ENCODE peak calls at places on chromosomes 2 and 18, in four cellular contexts. T, O, S and V are unnamed samples.

GRCh38 chr2:238370482-238371372 is 50.4 kb downstream of the TRAF3IP1 start:
- DNase-seq in T (peak; percentile 48), O (peak; percentile 69), S (no peak), V (peak; percentile 73)

GRCh38 chr2:79929624-79930023 is 374.9 kb downstream of the LRRTM1 start:
- DNase-seq in T (no peak), S (no peak), O (no peak), V (no peak)

GRCh38 chr2:14960686-14961324 is 328.3 kb downstream of the LRATD1 start:
- DNase-seq in T (no peak), S (no peak), O (no peak), V (no peak)

GRCh38 chr2:16031848-16032159 is 91.5 kb downstream of the MYCN start:
- DNase-seq in O (no peak), T (no peak), S (no peak), V (no peak)

GRCh38 chr2:113324684-113325160 is 46.0 kb upstream of the PAX8 start:
- DNase-seq in T (peak; percentile 68), S (peak; percentile 15), O (peak; percentile 88), V (peak; percentile 93)

GRCh38 chr18:75287700-75288099 is 77.1 kb downstream of the TSHZ1 start:
- DNase-seq in T (no peak), S (no peak), O (no peak), V (no peak)

GRCh38 chr18:33128581-33128980 is 311.9 kb downstream of the CCDC178 start:
- DNase-seq in S (no peak), O (no peak), T (no peak), V (no peak)

GRCh38 chr18:46320928-46321855 is 217.0 kb downstream of the HAUS1 start:
- DNase-seq in O (no peak), T (no peak), S (no peak), V (no peak)

GRCh38 chr2:65731476-65731875 is 299.1 kb upstream of the SPRED2 start:
- DNase-seq in S (no peak), T (no peak), O (no peak), V (no peak)

GRCh38 chr18:45521151-45521550 is 94.1 kb upstream of the SLC14A2 start:
- DNase-seq in T (no peak), O (no peak), S (no peak), V (no peak)

GRCh38 chr2:172484253-172484652 is 56.9 kb downstream of the ITGA6 start:
- DNase-seq in S (no peak), O (peak; percentile 20), T (no peak), V (peak; percentile 36)

GRCh38 chr18:57542801-57543427 is 43.6 kb downstream of the FECH start:
- DNase-seq in T (no peak), S (no peak), O (no peak), V (peak; percentile 36)

GRCh38 chr2:4255491-4255890 is 552.1 kb downstream of the DCDC2C start:
- DNase-seq in S (no peak), T (no peak), O (no peak), V (no peak)

GRCh38 chr2:39632871-39633270 is 32.8 kb upstream of the TMEM178A start:
- DNase-seq in O (no peak), T (no peak), S (no peak), V (no peak)

GRCh38 chr2:159938375-159938774 is 124.0 kb downstream of the PLA2R1 start:
- DNase-seq in O (no peak), S (no peak), T (no peak), V (no peak)

DNA sequence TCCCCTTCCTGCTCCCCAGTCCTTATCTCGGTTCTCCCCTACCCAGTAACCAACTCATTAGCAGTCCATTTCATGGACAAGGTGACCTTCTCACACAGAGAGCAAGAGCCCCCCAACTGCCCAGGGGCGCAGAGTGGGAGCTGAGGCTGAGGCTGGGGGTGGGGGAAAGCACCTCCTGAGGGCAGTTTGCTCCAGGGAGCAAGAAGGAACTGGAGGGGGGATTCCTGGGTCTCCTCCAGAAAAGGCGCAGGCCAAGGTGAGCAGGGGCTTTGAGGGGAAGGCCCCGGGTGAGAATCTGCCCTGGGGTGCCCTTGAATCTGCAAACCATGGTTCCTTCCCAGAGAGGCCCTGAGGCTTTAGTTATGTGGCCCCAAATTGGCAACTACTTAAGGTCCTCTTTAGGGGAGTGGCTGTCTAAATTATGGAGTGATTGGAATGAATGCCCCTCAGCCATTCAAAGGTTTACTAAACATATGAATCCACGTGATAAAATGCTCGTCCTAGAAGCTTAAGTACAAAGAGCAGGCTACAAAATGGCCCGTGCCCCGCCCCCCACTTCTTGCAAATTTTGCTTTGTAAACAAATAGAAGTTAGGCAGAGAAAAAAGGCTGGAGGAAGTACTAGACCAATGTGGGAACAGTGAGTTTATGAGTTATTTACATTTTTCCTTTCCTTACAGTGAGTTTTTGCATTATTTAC is 123.5 kb upstream of the HS6ST1 start:
- DNase-seq in T (no peak), O (no peak), S (no peak), V (no peak)
- TF ChIP-seq TEAD4 in T (no peak), O (no peak), S (no peak), V (no peak)

DNA sequence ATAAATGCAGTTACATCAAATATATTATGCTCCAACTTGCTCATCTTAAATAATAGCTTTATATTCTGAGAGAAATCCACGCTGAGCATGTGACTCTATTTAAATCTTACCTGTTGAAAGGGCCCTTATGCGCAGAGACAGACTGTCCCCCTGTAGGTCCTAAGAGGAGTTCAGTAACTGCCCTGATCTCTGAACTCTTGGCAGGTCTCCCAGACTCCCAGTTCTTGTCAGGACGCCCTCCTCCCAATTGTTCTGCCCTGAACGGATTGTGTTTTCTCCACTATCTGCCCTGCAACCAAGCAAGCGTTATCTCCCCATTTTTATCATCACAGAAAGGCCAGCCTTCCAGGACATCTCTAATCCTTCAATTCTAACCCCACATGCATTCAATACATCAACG is 954.6 kb downstream of the TSN start:
- DNase-seq in S (no peak), O (no peak), T (no peak), V (no peak)
- TF ChIP-seq TEAD4 in S (no peak), O (no peak), T (no peak), V (no peak)

DNA sequence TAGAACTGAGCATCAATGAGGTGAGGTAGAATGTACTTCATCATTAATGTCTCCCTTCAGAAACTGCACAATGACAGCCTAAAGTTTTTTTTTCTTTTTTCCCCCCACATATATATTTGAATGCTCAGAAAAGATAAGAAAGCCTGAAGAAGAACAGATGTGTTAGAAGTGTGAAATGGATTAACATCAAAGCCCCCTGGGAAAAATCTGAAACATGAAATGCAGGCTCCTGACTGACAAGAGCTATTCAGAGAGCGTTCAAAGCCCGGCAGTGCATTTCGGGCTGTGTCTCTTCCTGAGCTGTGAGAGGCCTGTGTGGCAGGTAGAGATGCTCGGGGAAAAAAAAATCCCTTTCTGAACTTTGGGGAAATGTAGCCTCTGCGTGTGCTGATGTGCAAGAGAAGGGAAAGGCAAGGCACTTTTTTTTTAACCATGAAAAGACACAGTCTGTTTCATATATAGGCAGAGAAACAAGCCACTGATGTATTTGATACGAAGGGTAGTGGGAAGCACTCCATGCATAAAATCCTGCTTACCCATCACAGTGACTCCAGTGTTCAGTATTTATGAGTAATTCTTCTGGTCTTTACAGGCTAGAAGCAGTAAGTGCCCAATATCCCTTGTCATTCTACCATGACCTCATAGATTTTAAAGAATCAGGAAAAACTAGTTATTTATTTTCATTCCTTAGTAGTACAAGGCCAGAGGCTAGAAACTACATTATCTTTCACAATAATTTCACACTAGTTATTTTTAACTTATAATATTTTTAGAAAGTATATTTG is 1574.2 kb upstream of the PIK3C3 start:
- DNase-seq in S (no peak), O (no peak), T (no peak), V (peak; percentile 22)
- TF ChIP-seq TEAD4 in S (no peak), O (no peak), T (no peak), V (no peak)

GRCh38 chr2:239781461-239781860 is 243.7 kb downstream of the NDUFA10 start:
- DNase-seq in O (no peak), S (no peak), T (no peak), V (no peak)
- TF ChIP-seq TEAD4 in O (no peak), S (no peak), T (no peak), V (no peak)

DNA sequence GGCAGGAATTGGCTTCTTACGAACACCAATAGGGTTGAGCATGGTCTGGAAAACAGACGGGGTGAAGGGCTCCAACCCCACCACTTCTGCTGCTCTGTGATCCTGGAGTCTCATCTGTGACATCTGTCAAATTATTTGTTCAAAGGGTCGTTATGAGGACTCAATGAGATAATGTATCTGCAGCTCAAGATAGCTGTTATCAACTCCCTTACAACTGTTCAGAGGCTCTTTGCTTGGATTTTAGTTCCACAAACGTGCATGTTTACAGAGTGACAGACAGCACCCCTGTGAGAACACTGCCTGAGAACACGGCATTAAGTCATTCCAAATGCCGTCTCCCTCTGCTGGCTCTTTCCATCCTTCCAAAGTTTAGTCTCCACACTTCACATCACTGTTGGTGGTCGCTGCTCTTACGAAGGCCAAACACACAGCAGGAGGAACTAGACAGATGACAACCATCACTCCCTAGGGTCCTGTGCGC is 220.5 kb downstream of the ANAPC1 start:
- DNase-seq in S (no peak), T (no peak), O (peak; percentile 37), V (no peak)
- TF ChIP-seq TEAD4 in S (no peak), T (no peak), O (no peak), V (no peak)

GRCh38 chr2:42978175-42978886 is 185.9 kb upstream of the HAAO start:
- DNase-seq in O (no peak), T (no peak), S (no peak), V (peak; percentile 8)
- TF ChIP-seq TEAD4 in O (no peak), T (no peak), S (no peak), V (no peak)